ENCODE peak calls at places on chromosomes 3 and 15, in seven cellular contexts. One of them, this sample, is unnamed.

GRCh38 chr15:34793901-34794300 is 1.4 kb downstream of the ACTC1 start:
- DNase-seq in fibroblast of mammary gland: no peak
- DNase-seq in H9: no peak
- DNase-seq in heart right ventricle: peak
- DNase-seq in NB4: no peak
- DNase-seq in bronchial epithelial cell: no peak
- DNase-seq in fibroblast of pulmonary artery: no peak
- DNase-seq in this sample: no peak

GRCh38 chr15:25770618-25771369 is 92.3 kb downstream of the ATP10A start:
- DNase-seq in fibroblast of mammary gland: no peak
- DNase-seq in H9: no peak
- DNase-seq in heart right ventricle: no peak
- DNase-seq in NB4: no peak
- DNase-seq in bronchial epithelial cell: no peak
- DNase-seq in fibroblast of pulmonary artery: no peak
- DNase-seq in this sample: no peak

GRCh38 chr15:45106002-45106790 is 7.8 kb downstream of the DUOX2 start:
- DNase-seq in fibroblast of mammary gland: no peak
- DNase-seq in H9: no peak
- DNase-seq in heart right ventricle: no peak
- DNase-seq in NB4: no peak
- DNase-seq in bronchial epithelial cell: no peak
- DNase-seq in fibroblast of pulmonary artery: no peak
- DNase-seq in this sample: no peak

GRCh38 chr3:32540899-32541298 is 29.8 kb downstream of the DYNC1LI1 start:
- DNase-seq in fibroblast of mammary gland: no peak
- DNase-seq in H9: no peak
- DNase-seq in heart right ventricle: no peak
- DNase-seq in NB4: no peak
- DNase-seq in bronchial epithelial cell: no peak
- DNase-seq in fibroblast of pulmonary artery: no peak
- DNase-seq in this sample: no peak

GRCh38 chr15:101029971-101030661 is 111.0 kb downstream of the LRRK1 start:
- DNase-seq in fibroblast of mammary gland: no peak
- DNase-seq in H9: peak
- DNase-seq in heart right ventricle: peak
- DNase-seq in NB4: no peak
- DNase-seq in bronchial epithelial cell: no peak
- DNase-seq in fibroblast of pulmonary artery: no peak
- DNase-seq in this sample: no peak

GRCh38 chr3:161008086-161008485 is 97.1 kb downstream of the B3GALNT1 start:
- DNase-seq in fibroblast of mammary gland: no peak
- DNase-seq in H9: no peak
- DNase-seq in heart right ventricle: no peak
- DNase-seq in NB4: no peak
- DNase-seq in bronchial epithelial cell: peak
- DNase-seq in fibroblast of pulmonary artery: no peak
- DNase-seq in this sample: no peak

GRCh38 chr3:46538803-46539442 is 27.2 kb downstream of the LRRC2 start:
- DNase-seq in fibroblast of mammary gland: peak
- DNase-seq in H9: no peak
- DNase-seq in heart right ventricle: peak
- DNase-seq in NB4: peak
- DNase-seq in bronchial epithelial cell: no peak
- DNase-seq in fibroblast of pulmonary artery: peak
- DNase-seq in this sample: peak

GRCh38 chr3:143000525-143000924 is 845 bp upstream of the U2SURP start:
- DNase-seq in fibroblast of mammary gland: peak
- DNase-seq in H9: no peak
- DNase-seq in heart right ventricle: no peak
- DNase-seq in NB4: no peak
- DNase-seq in bronchial epithelial cell: peak
- DNase-seq in fibroblast of pulmonary artery: peak
- DNase-seq in this sample: peak

GRCh38 chr3:143326983-143327382 is 207.4 kb downstream of the CHST2 start:
- DNase-seq in fibroblast of mammary gland: no peak
- DNase-seq in H9: no peak
- DNase-seq in heart right ventricle: no peak
- DNase-seq in NB4: no peak
- DNase-seq in bronchial epithelial cell: no peak
- DNase-seq in fibroblast of pulmonary artery: no peak
- DNase-seq in this sample: no peak

GRCh38 chr3:142690613-142691012 is 33.2 kb upstream of the TRPC1 start:
- DNase-seq in fibroblast of mammary gland: no peak
- DNase-seq in H9: no peak
- DNase-seq in heart right ventricle: no peak
- DNase-seq in NB4: no peak
- DNase-seq in bronchial epithelial cell: no peak
- DNase-seq in fibroblast of pulmonary artery: no peak
- DNase-seq in this sample: no peak

GRCh38 chr15:90650117-90650955 is 66.8 kb upstream of the BLM start:
- DNase-seq in fibroblast of mammary gland: peak
- DNase-seq in H9: no peak
- DNase-seq in heart right ventricle: no peak
- DNase-seq in NB4: peak
- DNase-seq in bronchial epithelial cell: no peak
- DNase-seq in fibroblast of pulmonary artery: peak
- DNase-seq in this sample: no peak

GRCh38 chr15:52217186-52217585 is 26.0 kb upstream of the GNB5 start:
- DNase-seq in fibroblast of mammary gland: no peak
- DNase-seq in H9: peak
- DNase-seq in heart right ventricle: no peak
- DNase-seq in NB4: peak
- DNase-seq in bronchial epithelial cell: peak
- DNase-seq in fibroblast of pulmonary artery: no peak
- DNase-seq in this sample: peak

GRCh38 chr3:64501298-64501906 is 186.4 kb downstream of the ADAMTS9 start:
- DNase-seq in fibroblast of mammary gland: no peak
- DNase-seq in H9: no peak
- DNase-seq in heart right ventricle: no peak
- DNase-seq in NB4: no peak
- DNase-seq in bronchial epithelial cell: no peak
- DNase-seq in fibroblast of pulmonary artery: no peak
- DNase-seq in this sample: no peak

GRCh38 chr3:52052831-52053306 is 3.5 kb downstream of the DUSP7 start:
- DNase-seq in fibroblast of mammary gland: peak
- DNase-seq in H9: peak
- DNase-seq in heart right ventricle: peak
- DNase-seq in NB4: peak
- DNase-seq in bronchial epithelial cell: peak
- DNase-seq in fibroblast of pulmonary artery: peak
- DNase-seq in this sample: peak

GRCh38 chr15:65408370-65409283 is 14.1 kb downstream of the IGDCC4 start:
- DNase-seq in fibroblast of mammary gland: peak
- DNase-seq in H9: no peak
- DNase-seq in heart right ventricle: no peak
- DNase-seq in NB4: no peak
- DNase-seq in bronchial epithelial cell: no peak
- DNase-seq in fibroblast of pulmonary artery: no peak
- DNase-seq in this sample: peak

GRCh38 chr15:58410353-58410752 is 21.4 kb upstream of the LIPC start:
- DNase-seq in fibroblast of mammary gland: peak
- DNase-seq in H9: no peak
- DNase-seq in heart right ventricle: peak
- DNase-seq in NB4: peak
- DNase-seq in bronchial epithelial cell: no peak
- DNase-seq in fibroblast of pulmonary artery: peak
- DNase-seq in this sample: no peak

GRCh38 chr3:69888040-69888945 is 111.2 kb upstream of the SAMMSON start:
- DNase-seq in fibroblast of mammary gland: no peak
- DNase-seq in H9: no peak
- DNase-seq in heart right ventricle: no peak
- DNase-seq in NB4: no peak
- DNase-seq in bronchial epithelial cell: no peak
- DNase-seq in fibroblast of pulmonary artery: no peak
- DNase-seq in this sample: no peak

GRCh38 chr15:62742409-62743171 is 300.0 kb upstream of the TPM1 start:
- DNase-seq in fibroblast of mammary gland: peak
- DNase-seq in H9: peak
- DNase-seq in heart right ventricle: peak
- DNase-seq in NB4: peak
- DNase-seq in bronchial epithelial cell: peak
- DNase-seq in fibroblast of pulmonary artery: peak
- DNase-seq in this sample: peak
- TF ChIP-seq CTCF in fibroblast of mammary gland: peak
- TF ChIP-seq CTCF in H9: peak
- TF ChIP-seq CTCF in heart right ventricle: peak
- TF ChIP-seq CTCF in NB4: peak
- TF ChIP-seq CTCF in bronchial epithelial cell: peak
- TF ChIP-seq CTCF in fibroblast of pulmonary artery: peak
- TF ChIP-seq CTCF in this sample: peak

DNA sequence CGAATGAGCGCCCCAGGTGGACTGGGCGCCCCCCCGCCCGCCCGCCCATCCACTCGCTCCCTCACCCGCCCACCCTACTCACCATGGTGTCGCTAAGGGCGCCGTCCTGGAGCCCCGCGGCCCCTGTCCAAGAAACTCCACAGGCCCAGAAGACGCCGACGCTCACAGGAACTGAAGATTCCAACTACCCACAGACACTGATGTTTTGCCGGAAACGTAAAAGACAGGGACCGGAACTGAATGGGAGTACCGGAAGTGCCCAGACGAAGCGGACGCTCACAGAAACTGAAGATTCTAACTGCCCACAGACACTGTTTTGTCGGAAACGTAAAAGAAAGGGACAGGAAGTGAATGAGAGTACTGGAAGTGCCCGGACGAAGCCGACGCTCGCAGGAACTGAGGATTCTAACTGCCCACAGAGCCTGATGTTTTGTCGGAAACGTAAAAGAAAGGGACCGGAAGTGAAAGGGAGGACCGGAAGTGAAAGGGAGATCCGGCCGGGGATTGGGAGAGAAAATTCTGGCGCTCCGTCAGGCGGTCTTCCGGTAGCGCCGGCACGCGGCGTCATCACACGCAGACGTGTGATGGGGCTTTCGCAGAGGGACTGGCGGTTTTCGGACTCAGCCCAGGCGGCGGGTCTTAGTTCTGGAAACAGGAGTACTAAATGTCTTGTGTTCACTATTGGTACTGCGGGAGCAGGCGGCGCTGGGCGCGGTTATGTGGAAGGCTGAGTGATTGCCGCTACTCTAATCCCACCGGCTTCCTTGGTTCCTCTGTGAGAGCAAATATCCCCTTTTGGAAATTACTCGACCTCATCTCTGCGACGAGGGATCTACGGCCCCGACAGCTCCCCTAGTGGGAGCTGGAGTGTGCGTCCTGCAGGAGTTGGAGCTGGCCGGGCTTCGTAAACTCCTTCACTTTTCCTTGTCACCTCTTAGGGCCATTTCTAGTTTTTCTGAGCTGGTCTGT is at the start of gene ISY1:
- DNase-seq in fibroblast of mammary gland: peak
- DNase-seq in H9: peak
- DNase-seq in heart right ventricle: peak
- DNase-seq in NB4: peak
- DNase-seq in bronchial epithelial cell: peak
- DNase-seq in fibroblast of pulmonary artery: peak
- DNase-seq in this sample: peak
- TF ChIP-seq CTCF in fibroblast of mammary gland: peak
- TF ChIP-seq CTCF in H9: peak
- TF ChIP-seq CTCF in heart right ventricle: peak
- TF ChIP-seq CTCF in NB4: peak
- TF ChIP-seq CTCF in bronchial epithelial cell: peak
- TF ChIP-seq CTCF in fibroblast of pulmonary artery: peak
- TF ChIP-seq CTCF in this sample: peak

GRCh38 chr3:172194702-172195392 is 155.5 kb downstream of the FNDC3B start:
- DNase-seq in fibroblast of mammary gland: peak
- DNase-seq in H9: no peak
- DNase-seq in heart right ventricle: no peak
- DNase-seq in NB4: no peak
- DNase-seq in bronchial epithelial cell: peak
- DNase-seq in fibroblast of pulmonary artery: peak
- DNase-seq in this sample: no peak

GRCh38 chr3:172195393-172195754 is 156.0 kb downstream of the FNDC3B start:
- DNase-seq in fibroblast of mammary gland: no peak
- DNase-seq in H9: no peak
- DNase-seq in heart right ventricle: no peak
- DNase-seq in NB4: no peak
- DNase-seq in bronchial epithelial cell: no peak
- DNase-seq in fibroblast of pulmonary artery: no peak
- DNase-seq in this sample: no peak

GRCh38 chr3:172199850-172200369 is 160.5 kb downstream of the FNDC3B start:
- DNase-seq in fibroblast of mammary gland: no peak
- DNase-seq in H9: no peak
- DNase-seq in heart right ventricle: no peak
- DNase-seq in NB4: no peak
- DNase-seq in bronchial epithelial cell: no peak
- DNase-seq in fibroblast of pulmonary artery: no peak
- DNase-seq in this sample: no peak

GRCh38 chr3:172198428-172198827 is 159.1 kb downstream of the FNDC3B start:
- DNase-seq in fibroblast of mammary gland: no peak
- DNase-seq in H9: no peak
- DNase-seq in heart right ventricle: no peak
- DNase-seq in NB4: no peak
- DNase-seq in bronchial epithelial cell: no peak
- DNase-seq in fibroblast of pulmonary artery: no peak
- DNase-seq in this sample: no peak

DNA sequence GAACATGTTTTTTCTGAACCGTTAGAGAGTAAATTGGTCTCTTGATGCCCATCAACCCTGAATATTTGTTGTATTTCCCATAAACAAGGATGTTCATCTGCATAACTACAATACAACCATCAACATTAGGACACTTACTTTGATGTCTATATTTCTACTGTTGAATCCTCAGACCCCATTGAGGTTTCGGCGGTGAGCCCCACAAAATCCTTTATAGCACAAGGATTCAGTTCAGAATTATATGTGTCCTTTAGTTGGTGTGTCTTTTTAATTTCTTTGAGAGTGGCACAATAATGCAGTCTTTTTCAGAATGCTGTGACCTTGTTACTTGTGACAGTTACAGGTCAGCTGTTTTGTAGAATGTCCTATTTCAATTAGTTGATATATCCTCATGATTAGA is 158.0 kb downstream of the FNDC3B start:
- DNase-seq in fibroblast of mammary gland: no peak
- DNase-seq in H9: no peak
- DNase-seq in heart right ventricle: no peak
- DNase-seq in NB4: no peak
- DNase-seq in bronchial epithelial cell: no peak
- DNase-seq in fibroblast of pulmonary artery: no peak
- DNase-seq in this sample: no peak
- TF ChIP-seq CTCF in fibroblast of mammary gland: no peak
- TF ChIP-seq CTCF in H9: no peak
- TF ChIP-seq CTCF in heart right ventricle: no peak
- TF ChIP-seq CTCF in NB4: no peak
- TF ChIP-seq CTCF in bronchial epithelial cell: no peak
- TF ChIP-seq CTCF in fibroblast of pulmonary artery: no peak
- TF ChIP-seq CTCF in this sample: no peak

DNA sequence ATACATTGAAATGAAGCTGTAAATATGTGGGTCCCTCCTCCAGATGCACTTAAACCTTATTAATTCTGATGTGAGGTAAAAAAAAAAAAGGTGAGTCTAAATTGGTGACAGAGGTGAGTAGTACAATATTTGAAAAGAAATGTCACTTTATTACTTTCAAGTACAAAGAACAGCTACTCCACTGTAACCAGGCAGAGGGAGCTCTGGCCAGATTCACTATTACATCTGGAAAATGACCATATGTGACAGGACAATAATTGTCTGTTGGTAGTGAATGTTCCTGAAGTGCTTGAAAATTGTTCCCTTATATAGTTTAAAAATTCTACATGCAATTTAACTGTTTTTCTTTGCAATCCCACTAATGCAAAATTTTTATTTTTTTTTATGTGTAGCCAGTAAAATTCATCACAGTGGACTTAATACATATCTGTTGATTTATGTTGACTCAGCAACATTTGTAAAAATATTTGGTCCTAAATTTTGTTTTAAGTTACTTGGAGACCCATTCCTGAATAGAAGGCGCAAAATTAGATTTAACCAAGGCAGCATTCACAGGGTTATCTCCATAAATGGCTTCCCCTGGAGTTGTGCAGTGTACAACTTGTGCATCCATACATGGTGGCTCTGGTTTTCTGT is 231.9 kb upstream of the TBC1D5 start:
- DNase-seq in fibroblast of mammary gland: peak
- DNase-seq in H9: no peak
- DNase-seq in heart right ventricle: no peak
- DNase-seq in NB4: peak
- DNase-seq in bronchial epithelial cell: no peak
- DNase-seq in fibroblast of pulmonary artery: peak
- DNase-seq in this sample: no peak
- TF ChIP-seq CTCF in fibroblast of mammary gland: peak
- TF ChIP-seq CTCF in H9: peak
- TF ChIP-seq CTCF in heart right ventricle: no peak
- TF ChIP-seq CTCF in NB4: peak
- TF ChIP-seq CTCF in bronchial epithelial cell: no peak
- TF ChIP-seq CTCF in fibroblast of pulmonary artery: peak
- TF ChIP-seq CTCF in this sample: no peak